ENCODE peak calls at places on chromosomes 7 and 10, in ten cellular contexts. I is fibroblast of gingiva; O is A172; H is NCI-H510A; R is RCC 7860; F is stimulated activated CD4-positive, alpha-beta T cell treated with anti-CD3 and anti-CD28 coated beads, Interleukin-4, amount 100 ng/mL, for 1 hour; U is nucleus accumbens; X is HCT116; E is stimulated activated CD8-positive, alpha-beta memory T cell treated with anti-CD3 and anti-CD28 coated beads, Interleukin-4, amount 100 ng/mL, for 1 hour; B is Kasumi-1. J is an unnamed sample.

GRCh38 chr7:26363465-26363864 is 71.8 kb downstream of the SNX10 start:
- DNase-seq in E (no peak), O (no peak), H (no peak), B (no peak), I (no peak), X (no peak), R (no peak), U (no peak), F (no peak), J (no peak)

GRCh38 chr7:73856941-73857340 is 4.0 kb upstream of the TMEM270 start:
- DNase-seq in E (no peak), B (no peak), U (no peak), F (no peak), X (no peak), I (no peak), R (no peak), O (no peak), H (no peak), J (no peak)

GRCh38 chr10:60957667-60958221 is 13.8 kb upstream of the RHOBTB1 start:
- DNase-seq in X (no peak), I (no peak), R (no peak), H (no peak), F (no peak), U (no peak), E (no peak), O (no peak), B (no peak), J (no peak)

GRCh38 chr7:112080441-112080840 is 125.8 kb downstream of the DOCK4 start:
- DNase-seq in X (no peak), I (peak), R (peak), U (no peak), E (no peak), O (peak), F (no peak), H (no peak), B (peak), J (no peak)

GRCh38 chr7:2529161-2530075 is 9.8 kb downstream of the LFNG start:
- DNase-seq in H (no peak), F (no peak), I (peak), U (no peak), E (no peak), O (peak), B (peak), X (no peak), R (peak), J (no peak)

GRCh38 chr7:151453326-151453791 is 13.4 kb upstream of the CRYGN start:
- DNase-seq in R (no peak), X (no peak), I (no peak), H (no peak), U (no peak), B (no peak), E (no peak), O (no peak), F (no peak), J (no peak)

GRCh38 chr7:142771353-142771723 is 568 bp downstream of the PRSS2 start:
- DNase-seq in B (no peak), O (no peak), H (no peak), I (no peak), R (no peak), U (no peak), E (no peak), F (no peak), X (no peak), J (no peak)

GRCh38 chr10:4984971-4985594 is 18.6 kb downstream of the AKR1C2 start:
- DNase-seq in E (no peak), O (no peak), H (no peak), I (peak), X (no peak), R (no peak), B (no peak), U (no peak), F (no peak), J (no peak)

GRCh38 chr10:44990302-44990655 is 10.4 kb upstream of the ZNF22 start:
- DNase-seq in O (no peak), R (no peak), I (no peak), B (peak), X (no peak), F (no peak), E (no peak), H (no peak), U (no peak), J (no peak)

GRCh38 chr7:151225948-151226510 is 976 bp downstream of the ABCF2 start:
- DNase-seq in O (no peak), B (no peak), U (no peak), X (no peak), R (no peak), I (peak), E (no peak), H (no peak), F (no peak), J (no peak)

GRCh38 chr7:108094375-108094774 is 35.8 kb downstream of the LAMB4 start:
- DNase-seq in I (peak), R (no peak), F (no peak), X (no peak), H (no peak), E (no peak), U (no peak), B (no peak), O (no peak), J (no peak)

GRCh38 chr7:156474241-156474743 is 166.3 kb upstream of the RNF32 start:
- DNase-seq in I (peak), B (no peak), O (peak), H (no peak), E (no peak), R (peak), U (no peak), F (no peak), X (no peak), J (no peak)

GRCh38 chr10:119480667-119481066 is 61.9 kb downstream of the RGS10 start:
- DNase-seq in X (no peak), I (peak), O (peak), U (no peak), R (no peak), E (no peak), H (no peak), B (no peak), F (no peak), J (no peak)

GRCh38 chr10:128123853-128124252 is 2.4 kb downstream of the MKI67 start:
- DNase-seq in R (no peak), E (no peak), F (no peak), I (no peak), H (no peak), U (no peak), X (no peak), B (no peak), O (no peak), J (no peak)

GRCh38 chr7:13988765-13989137 is 715 bp downstream of the ETV1 start:
- DNase-seq in B (no peak), O (peak), R (no peak), E (no peak), X (no peak), F (no peak), U (no peak), I (peak), H (no peak), J (no peak)

GRCh38 chr7:145893925-145894535 is 222.6 kb upstream of the CNTNAP2 start:
- DNase-seq in B (peak), O (no peak), F (no peak), R (no peak), E (no peak), H (no peak), I (no peak), X (no peak), U (no peak), J (no peak)

GRCh38 chr10:15168296-15168780 is at the start of gene NMT2:
- DNase-seq in X (peak), R (peak), B (peak), O (peak), H (peak), U (no peak), E (peak), F (no peak), I (no peak), J (peak)

GRCh38 chr10:75402486-75403143 is 1.1 kb upstream of the ZNF503 start:
- DNase-seq in R (peak), H (peak), O (no peak), B (peak), E (no peak), U (no peak), X (no peak), I (peak), F (no peak), J (no peak)

GRCh38 chr7:26052721-26053120 is 99.3 kb upstream of the NFE2L3 start:
- DNase-seq in H (no peak), F (no peak), I (no peak), U (no peak), E (no peak), O (peak), R (peak), B (no peak), X (peak), J (no peak)

GRCh38 chr10:58358947-58359346 is 24.1 kb downstream of the UBE2D1 start:
- DNase-seq in R (no peak), E (no peak), F (no peak), O (no peak), U (no peak), H (no peak), X (no peak), I (no peak), B (no peak), J (no peak)

GRCh38 chr10:23432161-23432560 is 6.7 kb upstream of the OTUD1 start:
- DNase-seq in H (no peak), O (no peak), B (no peak), F (no peak), I (no peak), R (no peak), E (no peak), U (no peak), X (no peak), J (no peak)

GRCh38 chr7:63900394-63901203 is 98.0 kb upstream of the ZNF722 start:
- DNase-seq in E (peak), F (peak), U (peak), R (no peak), X (no peak), I (no peak), B (peak), O (no peak), H (peak), J (peak)

GRCh38 chr7:114293289-114294012 is 121.2 kb upstream of the FOXP2 start:
- DNase-seq in I (no peak), U (no peak), E (no peak), B (peak), X (no peak), R (peak), O (no peak), F (no peak), H (no peak), J (no peak)

GRCh38 chr7:325051-325798 is 35.3 kb downstream of the FOXL3 start:
- DNase-seq in H (no peak), O (no peak), B (no peak), E (no peak), U (no peak), R (no peak), I (no peak), X (no peak), F (no peak), J (no peak)

GRCh38 chr7:139915301-139915863 is 86.3 kb downstream of the TBXAS1 start:
- DNase-seq in O (peak), E (no peak), H (no peak), B (no peak), X (no peak), I (peak), U (no peak), R (no peak), F (no peak), J (no peak)

GRCh38 chr10:58341947-58342346 is 7.1 kb downstream of the UBE2D1 start:
- DNase-seq in F (no peak), X (no peak), R (no peak), O (no peak), B (no peak), I (no peak), U (no peak), H (no peak), E (no peak), J (no peak)

GRCh38 chr10:29039659-29040309 is 249.1 kb upstream of the LYZL1 start:
- DNase-seq in E (no peak), R (no peak), U (no peak), X (no peak), I (peak), F (no peak), O (peak), B (no peak), H (no peak), J (no peak)

GRCh38 chr10:24120651-24121050 is 88.3 kb upstream of the KIAA1217 start:
- DNase-seq in B (no peak), R (no peak), X (no peak), H (no peak), I (no peak), U (no peak), O (no peak), F (no peak), E (no peak), J (no peak)

GRCh38 chr10:2978111-2978510 is 89.2 kb upstream of the PFKP start:
- DNase-seq in X (peak), H (no peak), I (peak), F (no peak), R (peak), O (peak), E (no peak), B (peak), U (no peak), J (no peak)

GRCh38 chr7:103569621-103570305 is 123.8 kb upstream of the SLC26A5 start:
- DNase-seq in F (no peak), B (no peak), X (no peak), I (no peak), O (no peak), H (no peak), E (no peak), U (no peak), R (no peak), J (no peak)

GRCh38 chr7:29970158-29970557 is 19.4 kb downstream of the SCRN1 start:
- DNase-seq in R (no peak), H (no peak), O (peak), E (no peak), I (no peak), B (no peak), U (no peak), X (no peak), F (no peak), J (no peak)

GRCh38 chr7:159212226-159212625 is 67.6 kb upstream of the VIPR2 start:
- DNase-seq in F (no peak), I (no peak), U (no peak), O (no peak), H (no peak), B (no peak), E (no peak), X (no peak), R (no peak), J (no peak)

J was measured in substantia nigra.